ENCODE peak calls at places on chromosomes 11 and 22, in six cellular contexts. B, S, G, V, Z and P are unnamed samples. For H3K4me1, the result is how much of the 10 kb centered on the place peaks cover.

GRCh38 chr11:118252688-118253087 is 523 bp upstream of the MPZL3 start:
- DNase-seq in G (peak), Z (no peak), B (no peak), V (no peak), S (no peak), P (no peak)

GRCh38 chr11:114653148-114653547 is 25.2 kb upstream of the NXPE2 start:
- DNase-seq in V (no peak), B (no peak), G (no peak), Z (no peak), S (no peak), P (no peak)

GRCh38 chr22:29343313-29343805 is 27.9 kb upstream of the RASL10A start:
- DNase-seq in S (no peak), G (no peak), V (no peak), Z (peak), B (no peak), P (peak)

GRCh38 chr11:92867913-92868619 is 101.4 kb upstream of the MTNR1B start:
- DNase-seq in G (no peak), Z (no peak), V (no peak), B (no peak), S (peak), P (no peak)

GRCh38 chr11:117443269-117444186 is 115.9 kb downstream of the CEP164 start:
- DNase-seq in Z (peak), G (no peak), V (peak), S (no peak), B (no peak), P (peak)

GRCh38 chr11:16985297-16985696 is 28.9 kb downstream of the PLEKHA7 start:
- DNase-seq in S (no peak), G (no peak), B (no peak), V (no peak), Z (no peak), P (no peak)

GRCh38 chr11:76838422-76839068 is 22.2 kb upstream of the ACER3 start:
- DNase-seq in B (no peak), S (no peak), Z (peak), G (no peak), V (peak), P (no peak)

GRCh38 chr22:49290711-49291110 is 537.0 kb downstream of the BRD1 start:
- DNase-seq in S (no peak), Z (no peak), G (no peak), V (no peak), B (no peak), P (no peak)

GRCh38 chr22:21624120-21624879 is 5.5 kb downstream of the YDJC start:
- DNase-seq in V (no peak), G (peak), S (peak), B (no peak), Z (peak), P (peak)

GRCh38 chr11:64659417-64660144 is 63.4 kb downstream of the NRXN2 start:
- DNase-seq in V (peak), Z (peak), G (no peak), S (peak), B (peak), P (no peak)

GRCh38 chr11:120581317-120581716 is 69.8 kb downstream of the GRIK4 start:
- DNase-seq in V (peak), Z (peak), G (no peak), S (no peak), B (no peak), P (no peak)

GRCh38 chr11:106021181-106021966 is 666 bp downstream of the MSANTD4 start:
- DNase-seq in V (peak), S (no peak), Z (peak), G (peak), B (no peak), P (no peak)

GRCh38 chr11:66268953-66269906 is 791 bp downstream of the RAB1B start:
- DNase-seq in G (peak), S (no peak), B (no peak), Z (peak), V (peak), P (no peak)

GRCh38 chr22:45678961-45679912 is 7.6 kb downstream of the ATXN10 start:
- DNase-seq in B (no peak), Z (peak), S (peak), G (no peak), V (peak), P (no peak)

GRCh38 chr11:44223261-44223660 is 86.7 kb downstream of the ALX4 start:
- DNase-seq in G (no peak), V (peak), Z (no peak), S (no peak), B (no peak), P (no peak)

GRCh38 chr11:8484251-8484650 is 109.8 kb downstream of the STK33 start:
- DNase-seq in B (no peak), V (no peak), S (no peak), Z (no peak), G (no peak), P (no peak)

GRCh38 chr11:75997273-75997552 is 182.2 kb downstream of the UVRAG start:
- DNase-seq in S (no peak), B (no peak), Z (no peak), G (no peak), V (no peak), P (no peak)

GRCh38 chr22:47433627-47434026 is 671.2 kb downstream of the TBC1D22A start:
- DNase-seq in V (no peak), B (no peak), S (no peak), G (no peak), Z (no peak), P (no peak)

GRCh38 chr22:49815641-49816071 is 12.0 kb downstream of the BRD1 start:
- DNase-seq in Z (no peak), G (no peak), B (no peak), V (no peak), S (peak), P (no peak)

GRCh38 chr11:111633756-111634362 is 31.6 kb downstream of the SIK2 start:
- DNase-seq in G (no peak), S (peak), B (no peak), V (no peak), Z (no peak), P (no peak)
- H3K4me1 ChIP-seq in G (under half), S (half or more), B (under half), V (under half), Z (under half), P (under half)

GRCh38 chr11:35918716-35919115 is 25.1 kb upstream of the LDLRAD3 start:
- DNase-seq in V (no peak), G (no peak), S (no peak), B (no peak), Z (no peak), P (no peak)
- H3K27ac ChIP-seq in V (no peak), G (no peak), S (no peak), B (no peak), Z (no peak), P (no peak)

DNA sequence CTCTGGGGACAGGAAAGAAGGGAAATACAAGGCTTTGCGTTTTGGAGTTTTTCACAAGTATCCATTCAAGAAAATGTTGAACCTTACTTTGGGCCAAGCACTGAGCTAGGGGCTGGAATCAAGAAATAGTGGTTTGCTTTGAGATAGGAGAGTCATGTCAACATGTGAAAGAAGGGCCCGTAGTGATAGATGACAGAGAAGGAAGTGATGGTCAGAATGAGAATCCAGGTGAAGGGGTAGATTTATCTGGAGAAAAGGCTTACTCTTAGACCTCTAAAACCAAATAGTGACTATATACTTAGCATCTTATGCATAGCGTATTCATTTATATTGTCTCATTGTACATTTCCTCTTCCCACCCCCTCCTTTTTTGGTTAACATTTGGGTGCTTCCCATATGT is 87.3 kb downstream of the GAB2 start:
- DNase-seq in S (no peak), V (no peak), Z (no peak), G (no peak), B (no peak), P (no peak)
- H3K4me1 ChIP-seq in S (under half), V (under half), Z (under half), G (under half), B (under half), P (under half)

DNA sequence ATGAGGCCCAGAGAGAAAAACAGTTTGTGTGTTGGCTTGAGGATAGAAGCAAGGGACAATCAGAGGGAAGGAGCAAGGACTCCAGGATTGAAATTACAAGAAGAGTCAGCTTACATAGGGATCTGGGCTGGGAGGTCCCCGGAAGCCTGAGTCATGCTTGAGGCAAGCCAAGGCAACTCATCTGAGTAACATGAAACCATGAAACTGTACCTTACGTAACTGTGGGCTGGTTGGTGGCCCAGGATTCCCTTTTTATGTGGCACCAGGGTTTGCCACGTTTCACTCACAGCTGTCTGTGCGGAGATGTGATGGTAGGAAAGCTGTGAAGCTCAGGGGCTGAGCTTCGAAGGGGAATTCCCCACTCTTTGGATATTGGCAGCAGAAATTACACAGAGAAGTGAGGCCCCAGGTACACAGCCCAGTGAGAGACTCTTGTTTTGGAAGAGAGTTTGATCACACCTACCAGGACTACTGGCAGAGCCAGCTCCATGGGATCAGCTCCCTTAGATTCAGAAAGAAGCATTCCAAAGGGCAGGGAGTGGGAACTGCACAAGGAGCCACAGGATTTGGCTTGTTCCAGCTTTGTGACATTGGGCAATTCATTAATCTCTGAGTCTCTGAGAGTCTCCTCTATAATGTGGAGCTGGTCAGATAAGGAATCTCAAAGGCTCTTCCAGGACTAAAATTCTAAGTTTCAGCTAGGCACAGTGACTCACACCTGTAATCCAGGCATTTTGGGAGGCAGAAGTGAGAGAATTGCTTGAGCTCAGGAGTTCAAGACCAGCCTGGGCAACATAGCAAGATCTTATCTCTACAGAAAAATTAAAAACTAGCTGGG is 7.8 kb downstream of the SLC5A1 start:
- DNase-seq in V (peak), S (peak), Z (peak), B (peak), G (no peak), P (no peak)
- H3K27ac ChIP-seq in V (no peak), S (peak), Z (no peak), B (peak), G (no peak), P (no peak)

GRCh38 chr22:35899736-35900135 is 128.9 kb downstream of the RBFOX2 start:
- DNase-seq in G (no peak), B (no peak), S (no peak), Z (no peak), V (no peak), P (no peak)

GRCh38 chr22:35893698-35894097 is 134.9 kb downstream of the RBFOX2 start:
- DNase-seq in Z (peak), B (no peak), S (no peak), V (peak), G (peak), P (peak)

GRCh38 chr22:35894937-35895708 is 133.5 kb downstream of the RBFOX2 start:
- DNase-seq in Z (peak), B (no peak), G (peak), V (peak), S (peak), P (peak)

GRCh38 chr22:35894464-35894878 is 134.2 kb downstream of the RBFOX2 start:
- DNase-seq in S (peak), B (no peak), G (peak), V (no peak), Z (peak), P (peak)

DNA sequence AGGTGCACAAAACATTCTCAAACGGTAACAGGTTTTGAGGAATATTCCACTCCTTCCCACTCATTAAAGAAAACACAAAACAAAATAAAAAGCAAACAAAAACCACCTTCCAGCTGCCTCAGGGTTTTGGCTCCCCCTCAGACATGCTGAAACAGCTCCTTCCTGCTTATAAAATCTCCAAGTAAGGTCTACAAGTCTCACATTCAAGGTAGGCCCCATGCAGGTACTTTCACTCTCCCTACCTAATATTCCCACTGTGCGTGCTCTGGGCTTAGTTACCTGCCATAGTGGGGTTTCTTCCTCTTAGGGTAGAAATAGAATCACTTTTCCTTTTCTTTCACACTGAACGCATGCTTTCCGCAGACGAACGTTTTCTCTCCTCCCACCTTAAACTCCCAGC is 132.3 kb downstream of the RBFOX2 start:
- DNase-seq in Z (no peak), S (peak), B (no peak), V (no peak), G (no peak), P (no peak)
- H3K4me1 ChIP-seq in Z (under half), S (half or more), B (under half), V (under half), G (half or more), P (half or more)

GRCh38 chr11:122367809-122368231 is 251.8 kb upstream of the BLID start:
- DNase-seq in V (peak), Z (peak), S (peak), B (no peak), G (no peak), P (peak)
- H3K27ac ChIP-seq in V (no peak), Z (no peak), S (no peak), B (no peak), G (no peak), P (no peak)